ENCODE peak calls at places on chromosomes 1 and 21, in seven cellular contexts. Q is cardiac fibroblast; F is OCI-LY7; K is uterus; H is effector CD4-positive, alpha-beta T cell; V is mesothelial cell of epicardium; R is activated CD4-positive, alpha-beta T cell treated with anti-CD3 and anti-CD28 coated beads for 48 hours. Z is an unnamed sample.
A peak's percentile ranks its signal among the peaks of the same experiment; 100 is the strongest.

GRCh38 chr1:3425486-3426215 is 28.8 kb upstream of the ARHGEF16 start:
- DNase-seq in Q (no peak), F (no peak), K (no peak), H (no peak), V (no peak), R (no peak), Z (no peak)

GRCh38 chr1:111990878-111991760 is 1.7 kb upstream of the KCND3 start:
- DNase-seq in Q (peak; percentile 26), F (peak; percentile 1), K (peak; percentile 76), H (no peak), V (peak; percentile 40), R (peak; percentile 11), Z (peak; percentile 4)

GRCh38 chr1:55893155-55893554 is 678.0 kb upstream of the USP24 start:
- DNase-seq in Q (peak; percentile 84), F (peak; percentile 12), K (no peak), H (no peak), V (no peak), R (no peak), Z (peak; percentile 45)

GRCh38 chr1:205935869-205936268 is 7.4 kb downstream of the SLC26A9 start:
- DNase-seq in Q (no peak), F (no peak), K (no peak), H (no peak), V (no peak), R (no peak), Z (no peak)

GRCh38 chr1:5955479-5955977 is 36.7 kb downstream of the NPHP4 start:
- DNase-seq in Q (no peak), F (no peak), K (no peak), H (no peak), V (no peak), R (no peak), Z (no peak)

GRCh38 chr1:75188892-75189291 is 54.7 kb downstream of the LHX8 start:
- DNase-seq in Q (no peak), F (no peak), K (no peak), H (no peak), V (no peak), R (no peak), Z (no peak)

GRCh38 chr1:200526709-200527612 is 93.6 kb downstream of the KIF14 start:
- DNase-seq in Q (peak; percentile 40), F (peak; percentile 57), K (no peak), H (no peak), V (no peak), R (no peak), Z (peak; percentile 29)

GRCh38 chr21:27825035-27825434 is 858.1 kb upstream of the ADAMTS5 start:
- DNase-seq in Q (no peak), F (no peak), K (no peak), H (no peak), V (no peak), R (no peak), Z (no peak)

GRCh38 chr1:203408485-203409229 is 57.7 kb upstream of the FMOD start:
- DNase-seq in Q (peak; percentile 64), F (no peak), K (peak; percentile 92), H (no peak), V (peak; percentile 38), R (no peak), Z (no peak)

GRCh38 chr1:243580072-243580471 is 270.0 kb downstream of the AKT3 start:
- DNase-seq in Q (peak; percentile 66), F (no peak), K (no peak), H (no peak), V (no peak), R (no peak), Z (no peak)

GRCh38 chr1:53337499-53337898 is 9.6 kb upstream of the LRP8 start:
- DNase-seq in Q (no peak), F (no peak), K (no peak), H (no peak), V (peak; percentile 13), R (no peak), Z (no peak)

GRCh38 chr1:235018161-235018560 is 110.5 kb downstream of the TOMM20 start:
- DNase-seq in Q (peak; percentile 98), F (no peak), K (no peak), H (no peak), V (no peak), R (no peak), Z (no peak)

GRCh38 chr21:19807231-19807630 is 1191.0 kb upstream of the NCAM2 start:
- DNase-seq in Q (no peak), F (no peak), K (no peak), H (no peak), V (no peak), R (no peak), Z (no peak)

GRCh38 chr1:156104861-156105546 is 9.5 kb upstream of the LMNA start:
- DNase-seq in Q (no peak), F (no peak), K (peak; percentile 66), H (no peak), V (no peak), R (no peak), Z (no peak)

GRCh38 chr1:51916587-51917405 is 38.3 kb upstream of the NRDC start:
- DNase-seq in Q (peak; percentile 37), F (no peak), K (no peak), H (no peak), V (no peak), R (no peak), Z (no peak)

GRCh38 chr1:52424757-52425265 is 20.4 kb downstream of the PRPF38A start:
- DNase-seq in Q (peak; percentile 5), F (no peak), K (no peak), H (no peak), V (no peak), R (no peak), Z (no peak)

GRCh38 chr1:179038528-179039281 is 13.0 kb downstream of the FAM20B start:
- DNase-seq in Q (no peak), F (peak; percentile 47), K (no peak), H (no peak), V (no peak), R (no peak), Z (no peak)